ENCODE peak calls at places on chromosomes 16 and 17, in eight cellular contexts. One of them, this sample, is unnamed.

GRCh38 chr17:72560303-72561247 is 439.8 kb downstream of the SOX9 start:
- DNase-seq in PC-3: peak
- DNase-seq in suprapubic skin: no peak
- DNase-seq in psoas muscle: no peak
- DNase-seq in PC-9: peak
- DNase-seq in tibial nerve: no peak
- DNase-seq in thyroid gland: peak
- DNase-seq in kidney epithelial cell: no peak
- DNase-seq in this sample: no peak

GRCh38 chr17:63189930-63190329 is 223.9 kb downstream of the TANC2 start:
- DNase-seq in PC-3: no peak
- DNase-seq in thyroid gland: no peak
- DNase-seq in psoas muscle: no peak
- DNase-seq in PC-9: no peak
- DNase-seq in suprapubic skin: no peak
- DNase-seq in kidney epithelial cell: no peak
- DNase-seq in tibial nerve: no peak
- DNase-seq in this sample: no peak

GRCh38 chr17:12959441-12959840 is 58.4 kb downstream of the ELAC2 start:
- DNase-seq in thyroid gland: no peak
- DNase-seq in suprapubic skin: no peak
- DNase-seq in PC-9: no peak
- DNase-seq in tibial nerve: no peak
- DNase-seq in PC-3: peak
- DNase-seq in kidney epithelial cell: peak
- DNase-seq in psoas muscle: no peak
- DNase-seq in this sample: peak

GRCh38 chr17:45227631-45228120 is 6.0 kb downstream of the FMNL1 start:
- DNase-seq in PC-3: no peak
- DNase-seq in psoas muscle: no peak
- DNase-seq in kidney epithelial cell: no peak
- DNase-seq in tibial nerve: no peak
- DNase-seq in suprapubic skin: no peak
- DNase-seq in thyroid gland: no peak
- DNase-seq in PC-9: no peak
- DNase-seq in this sample: no peak

GRCh38 chr16:6672507-6672906 is 660.1 kb upstream of the RBFOX1 start:
- DNase-seq in kidney epithelial cell: no peak
- DNase-seq in PC-3: no peak
- DNase-seq in tibial nerve: no peak
- DNase-seq in psoas muscle: no peak
- DNase-seq in suprapubic skin: no peak
- DNase-seq in PC-9: no peak
- DNase-seq in thyroid gland: no peak
- DNase-seq in this sample: no peak

GRCh38 chr17:71396711-71397110 is 724.1 kb upstream of the SOX9 start:
- DNase-seq in suprapubic skin: no peak
- DNase-seq in PC-9: no peak
- DNase-seq in kidney epithelial cell: no peak
- DNase-seq in tibial nerve: no peak
- DNase-seq in PC-3: no peak
- DNase-seq in thyroid gland: no peak
- DNase-seq in psoas muscle: no peak
- DNase-seq in this sample: no peak

GRCh38 chr17:64323774-64324173 is 60.7 kb upstream of the TEX2 start:
- DNase-seq in kidney epithelial cell: no peak
- DNase-seq in psoas muscle: no peak
- DNase-seq in suprapubic skin: no peak
- DNase-seq in PC-9: no peak
- DNase-seq in thyroid gland: no peak
- DNase-seq in PC-3: no peak
- DNase-seq in tibial nerve: no peak
- DNase-seq in this sample: no peak

GRCh38 chr17:6506679-6507231 is 49.6 kb downstream of the PITPNM3 start:
- DNase-seq in PC-9: peak
- DNase-seq in psoas muscle: no peak
- DNase-seq in thyroid gland: no peak
- DNase-seq in tibial nerve: no peak
- DNase-seq in suprapubic skin: peak
- DNase-seq in PC-3: peak
- DNase-seq in kidney epithelial cell: peak
- DNase-seq in this sample: no peak

GRCh38 chr17:57648720-57649119 is 96.4 kb downstream of the CCDC182 start:
- DNase-seq in psoas muscle: no peak
- DNase-seq in kidney epithelial cell: no peak
- DNase-seq in PC-9: no peak
- DNase-seq in thyroid gland: no peak
- DNase-seq in tibial nerve: no peak
- DNase-seq in PC-3: no peak
- DNase-seq in suprapubic skin: no peak
- DNase-seq in this sample: no peak

GRCh38 chr17:8470447-8471047 is 34.9 kb downstream of the NDEL1 start:
- DNase-seq in PC-3: no peak
- DNase-seq in suprapubic skin: no peak
- DNase-seq in kidney epithelial cell: peak
- DNase-seq in thyroid gland: peak
- DNase-seq in psoas muscle: peak
- DNase-seq in PC-9: no peak
- DNase-seq in tibial nerve: no peak
- DNase-seq in this sample: no peak

GRCh38 chr16:21097151-21097550 is 53.5 kb downstream of the DNAH3 start:
- DNase-seq in PC-9: no peak
- DNase-seq in suprapubic skin: no peak
- DNase-seq in PC-3: no peak
- DNase-seq in kidney epithelial cell: no peak
- DNase-seq in thyroid gland: no peak
- DNase-seq in psoas muscle: no peak
- DNase-seq in tibial nerve: no peak
- DNase-seq in this sample: no peak

GRCh38 chr17:38578641-38579480 is 26.9 kb downstream of the SRCIN1 start:
- DNase-seq in suprapubic skin: no peak
- DNase-seq in thyroid gland: no peak
- DNase-seq in kidney epithelial cell: no peak
- DNase-seq in PC-9: no peak
- DNase-seq in tibial nerve: no peak
- DNase-seq in psoas muscle: no peak
- DNase-seq in PC-3: no peak
- DNase-seq in this sample: no peak
- H3K4me3 ChIP-seq in suprapubic skin: peak
- H3K4me3 ChIP-seq in thyroid gland: no peak
- H3K4me3 ChIP-seq in kidney epithelial cell: no peak
- H3K4me3 ChIP-seq in PC-9: no peak
- H3K4me3 ChIP-seq in tibial nerve: peak
- H3K4me3 ChIP-seq in psoas muscle: no peak
- H3K4me3 ChIP-seq in PC-3: no peak
- H3K4me3 ChIP-seq in this sample: no peak

DNA sequence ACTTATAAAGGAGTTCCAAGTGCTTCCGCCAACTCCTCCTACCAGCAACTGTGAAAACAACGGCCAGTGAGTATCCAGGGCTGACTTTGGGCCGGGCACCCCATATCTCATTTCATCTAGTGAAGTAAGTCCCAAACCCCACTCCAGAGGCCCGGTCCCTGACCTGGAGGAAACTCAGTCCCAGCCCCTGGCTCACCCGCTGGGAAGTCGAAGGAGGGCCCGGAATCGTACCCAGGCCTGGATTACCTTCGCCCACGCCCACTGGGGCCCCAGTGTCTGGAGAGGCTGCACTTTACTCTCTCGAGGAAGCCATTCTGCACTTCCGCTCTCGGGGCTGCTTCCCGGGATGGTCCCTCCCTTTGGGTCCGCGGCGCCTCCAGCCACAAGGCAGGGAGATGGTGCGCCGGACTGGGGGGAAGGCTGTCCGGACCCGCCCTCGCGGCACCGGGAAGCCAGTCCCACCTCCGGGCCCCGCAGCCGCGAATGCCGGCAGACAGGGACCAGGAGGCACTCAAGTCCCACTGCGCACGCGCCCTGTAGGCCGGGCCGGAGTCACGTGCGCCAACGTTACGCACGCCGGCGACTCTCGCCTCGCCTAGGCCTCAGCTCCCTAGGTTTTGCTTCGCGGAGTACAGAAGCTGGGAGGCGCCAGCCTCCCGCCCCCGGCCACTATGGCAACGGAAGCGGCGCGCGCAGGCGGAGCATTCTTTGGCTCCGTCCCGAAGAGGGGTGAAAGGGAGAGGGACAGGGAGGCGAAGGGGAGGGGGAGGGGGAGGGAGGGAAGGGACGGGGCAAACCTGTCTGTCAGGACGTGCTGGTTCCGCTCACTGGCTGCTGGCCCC is at the start of gene CMTR2:
- DNase-seq in suprapubic skin: peak
- DNase-seq in thyroid gland: peak
- DNase-seq in psoas muscle: peak
- DNase-seq in PC-3: peak
- DNase-seq in tibial nerve: peak
- DNase-seq in kidney epithelial cell: peak
- DNase-seq in PC-9: peak
- DNase-seq in this sample: peak
- TF ChIP-seq CTCF in suprapubic skin: no peak
- TF ChIP-seq CTCF in thyroid gland: no peak
- TF ChIP-seq CTCF in psoas muscle: no peak
- TF ChIP-seq CTCF in PC-3: no peak
- TF ChIP-seq CTCF in tibial nerve: peak
- TF ChIP-seq CTCF in kidney epithelial cell: no peak
- TF ChIP-seq CTCF in PC-9: no peak
- TF ChIP-seq CTCF in this sample: no peak

DNA sequence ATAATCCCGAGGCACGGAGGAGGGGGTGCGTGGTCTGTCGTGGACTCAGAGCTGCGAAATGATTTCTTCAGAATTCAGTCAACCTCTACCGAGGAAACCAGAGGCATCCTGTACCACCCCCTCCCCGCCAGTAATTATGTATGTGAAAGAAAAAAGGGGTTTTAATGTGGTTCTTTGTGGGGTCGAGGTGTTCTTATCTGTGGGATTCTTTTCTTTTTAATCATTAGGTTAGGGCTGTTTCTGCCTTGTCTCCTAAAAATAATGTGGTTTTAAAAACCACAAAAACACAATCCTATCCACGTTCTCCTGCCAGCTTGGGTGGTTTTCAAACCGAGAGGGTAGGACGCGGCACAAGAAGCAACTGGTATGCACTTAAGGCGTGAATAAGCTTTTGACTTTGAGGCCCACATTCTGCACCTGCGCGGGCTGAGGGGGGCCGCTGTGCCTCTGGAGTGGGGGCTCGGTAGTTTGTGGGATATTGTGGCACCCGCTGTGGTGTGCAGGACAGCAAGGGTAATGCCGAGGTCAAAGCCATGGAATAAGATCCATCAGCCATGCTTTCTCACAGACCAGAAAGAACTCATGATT is 1.0 kb downstream of the SLC47A1 start:
- DNase-seq in tibial nerve: no peak
- DNase-seq in PC-3: no peak
- DNase-seq in kidney epithelial cell: peak
- DNase-seq in PC-9: no peak
- DNase-seq in suprapubic skin: no peak
- DNase-seq in thyroid gland: peak
- DNase-seq in psoas muscle: no peak
- DNase-seq in this sample: no peak
- H3K4me3 ChIP-seq in tibial nerve: peak
- H3K4me3 ChIP-seq in PC-3: peak
- H3K4me3 ChIP-seq in kidney epithelial cell: peak
- H3K4me3 ChIP-seq in PC-9: peak
- H3K4me3 ChIP-seq in suprapubic skin: peak
- H3K4me3 ChIP-seq in thyroid gland: peak
- H3K4me3 ChIP-seq in psoas muscle: peak
- H3K4me3 ChIP-seq in this sample: peak

DNA sequence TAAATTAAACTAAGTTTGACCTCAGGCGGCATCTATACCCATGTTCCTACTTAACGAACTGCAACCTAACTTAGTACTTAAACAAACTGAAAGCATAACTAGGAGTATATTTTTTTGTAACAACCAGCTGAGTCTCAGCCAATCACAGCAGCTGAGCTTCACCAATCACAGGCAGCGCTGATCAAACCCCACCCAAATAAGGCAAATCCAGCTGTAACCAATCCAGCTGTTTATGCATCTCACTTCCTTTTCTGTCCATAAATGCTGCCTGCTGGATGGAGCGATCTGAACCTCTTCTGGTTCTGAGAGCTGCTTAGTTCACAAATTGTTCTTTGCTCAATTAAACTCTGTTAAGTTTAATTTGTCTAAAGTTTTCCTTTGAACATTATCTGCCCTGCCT is 131.3 kb downstream of the PMP22 start:
- DNase-seq in PC-3: no peak
- DNase-seq in PC-9: no peak
- DNase-seq in psoas muscle: no peak
- DNase-seq in suprapubic skin: no peak
- DNase-seq in tibial nerve: no peak
- DNase-seq in thyroid gland: no peak
- DNase-seq in kidney epithelial cell: no peak
- DNase-seq in this sample: no peak
- TF ChIP-seq CTCF in PC-3: no peak
- TF ChIP-seq CTCF in PC-9: no peak
- TF ChIP-seq CTCF in psoas muscle: no peak
- TF ChIP-seq CTCF in suprapubic skin: no peak
- TF ChIP-seq CTCF in tibial nerve: no peak
- TF ChIP-seq CTCF in thyroid gland: no peak
- TF ChIP-seq CTCF in kidney epithelial cell: no peak
- TF ChIP-seq CTCF in this sample: no peak

GRCh38 chr16:1184156-1184868 is 31.4 kb downstream of the CACNA1H start:
- DNase-seq in kidney epithelial cell: no peak
- DNase-seq in tibial nerve: no peak
- DNase-seq in thyroid gland: no peak
- DNase-seq in PC-3: no peak
- DNase-seq in PC-9: no peak
- DNase-seq in suprapubic skin: no peak
- DNase-seq in psoas muscle: no peak
- DNase-seq in this sample: no peak

GRCh38 chr16:1180772-1181714 is 28.1 kb downstream of the CACNA1H start:
- DNase-seq in psoas muscle: no peak
- DNase-seq in kidney epithelial cell: no peak
- DNase-seq in tibial nerve: no peak
- DNase-seq in suprapubic skin: no peak
- DNase-seq in PC-3: no peak
- DNase-seq in thyroid gland: no peak
- DNase-seq in PC-9: no peak
- DNase-seq in this sample: no peak

GRCh38 chr16:1181715-1182671 is 29.1 kb downstream of the CACNA1H start:
- DNase-seq in suprapubic skin: no peak
- DNase-seq in tibial nerve: no peak
- DNase-seq in PC-3: peak
- DNase-seq in psoas muscle: peak
- DNase-seq in kidney epithelial cell: peak
- DNase-seq in thyroid gland: peak
- DNase-seq in PC-9: no peak
- DNase-seq in this sample: no peak

GRCh38 chr16:1184980-1185379 is 32.1 kb downstream of the CACNA1H start:
- DNase-seq in PC-3: no peak
- DNase-seq in PC-9: no peak
- DNase-seq in kidney epithelial cell: no peak
- DNase-seq in suprapubic skin: no peak
- DNase-seq in thyroid gland: no peak
- DNase-seq in tibial nerve: no peak
- DNase-seq in psoas muscle: no peak
- DNase-seq in this sample: no peak

GRCh38 chr16:1183235-1183907 is 30.5 kb downstream of the CACNA1H start:
- DNase-seq in thyroid gland: no peak
- DNase-seq in tibial nerve: no peak
- DNase-seq in suprapubic skin: no peak
- DNase-seq in kidney epithelial cell: no peak
- DNase-seq in PC-9: no peak
- DNase-seq in psoas muscle: peak
- DNase-seq in PC-3: no peak
- DNase-seq in this sample: no peak
- H3K4me3 ChIP-seq in thyroid gland: no peak
- H3K4me3 ChIP-seq in tibial nerve: no peak
- H3K4me3 ChIP-seq in suprapubic skin: no peak
- H3K4me3 ChIP-seq in kidney epithelial cell: peak
- H3K4me3 ChIP-seq in PC-9: no peak
- H3K4me3 ChIP-seq in psoas muscle: no peak
- H3K4me3 ChIP-seq in PC-3: no peak
- H3K4me3 ChIP-seq in this sample: no peak